ENCODE peak calls at places on chromosomes 7 and 10, in six cellular contexts. L, C, F, N, G and J are unnamed samples.
A peak's percentile ranks its signal among the peaks of the same experiment; 100 is the strongest.

GRCh38 chr7:140506788-140507464 is 27.6 kb upstream of the MKRN1 start:
- DNase-seq in L (no peak), C (no peak), F (no peak), N (no peak), G (no peak), J (no peak)

GRCh38 chr7:90412458-90413184 is 9.4 kb downstream of the CLDN12 start:
- DNase-seq in L (no peak), C (no peak), F (no peak), N (no peak), G (no peak), J (no peak)

GRCh38 chr10:3172081-3172445 is 519 bp downstream of the PITRM1 start:
- DNase-seq in L (no peak), C (peak; percentile 83), F (no peak), N (no peak), G (no peak), J (no peak)

GRCh38 chr10:110609592-110609991 is 34.5 kb upstream of the RBM20 start:
- DNase-seq in L (no peak), C (no peak), F (no peak), N (no peak), G (peak; percentile 18), J (no peak)

GRCh38 chr7:150739045-150739432 is 1.8 kb downstream of the GIMAP5 start:
- DNase-seq in L (no peak), C (no peak), F (no peak), N (no peak), G (no peak), J (no peak)

GRCh38 chr7:2106920-2107319 is 125.8 kb downstream of the MAD1L1 start:
- DNase-seq in L (no peak), C (no peak), F (no peak), N (no peak), G (no peak), J (peak; percentile 90)

GRCh38 chr10:86711957-86712708 is 43.8 kb downstream of the LDB3 start:
- DNase-seq in L (no peak), C (peak; percentile 85), F (no peak), N (peak; percentile 19), G (peak; percentile 76), J (no peak)

GRCh38 chr7:36138209-36138608 is 14.8 kb upstream of the EEPD1 start:
- DNase-seq in L (no peak), C (no peak), F (no peak), N (no peak), G (no peak), J (no peak)

GRCh38 chr7:8536431-8536830 is 103.0 kb downstream of the NXPH1 start:
- DNase-seq in L (no peak), C (no peak), F (no peak), N (no peak), G (no peak), J (no peak)

GRCh38 chr7:46034056-46034768 is 113.1 kb upstream of the IGFBP3 start:
- DNase-seq in L (no peak), C (no peak), F (no peak), N (no peak), G (no peak), J (no peak)

GRCh38 chr10:69375307-69376151 is 41.2 kb downstream of the TACR2 start:
- DNase-seq in L (no peak), C (no peak), F (no peak), N (no peak), G (no peak), J (no peak)

GRCh38 chr10:33031815-33032320 is 73.8 kb upstream of the ITGB1 start:
- DNase-seq in L (no peak), C (no peak), F (no peak), N (no peak), G (no peak), J (no peak)
- TF ChIP-seq CTCF in L (no peak), C (no peak), F (no peak), N (no peak), G (no peak), J (no peak)

GRCh38 chr10:122249991-122250750 is 20.9 kb upstream of the BTBD16 start:
- DNase-seq in L (no peak), C (peak; percentile 62), F (no peak), N (no peak), G (no peak), J (no peak)

GRCh38 chr10:122249303-122249850 is 21.7 kb upstream of the BTBD16 start:
- DNase-seq in L (no peak), C (peak; percentile 57), F (no peak), N (no peak), G (no peak), J (no peak)

GRCh38 chr10:122246830-122247520 is 24.1 kb upstream of the BTBD16 start:
- DNase-seq in L (no peak), C (peak; percentile 58), F (no peak), N (no peak), G (no peak), J (no peak)

GRCh38 chr10:122245897-122246296 is 25.2 kb upstream of the BTBD16 start:
- DNase-seq in L (no peak), C (peak; percentile 54), F (no peak), N (no peak), G (no peak), J (no peak)

DNA sequence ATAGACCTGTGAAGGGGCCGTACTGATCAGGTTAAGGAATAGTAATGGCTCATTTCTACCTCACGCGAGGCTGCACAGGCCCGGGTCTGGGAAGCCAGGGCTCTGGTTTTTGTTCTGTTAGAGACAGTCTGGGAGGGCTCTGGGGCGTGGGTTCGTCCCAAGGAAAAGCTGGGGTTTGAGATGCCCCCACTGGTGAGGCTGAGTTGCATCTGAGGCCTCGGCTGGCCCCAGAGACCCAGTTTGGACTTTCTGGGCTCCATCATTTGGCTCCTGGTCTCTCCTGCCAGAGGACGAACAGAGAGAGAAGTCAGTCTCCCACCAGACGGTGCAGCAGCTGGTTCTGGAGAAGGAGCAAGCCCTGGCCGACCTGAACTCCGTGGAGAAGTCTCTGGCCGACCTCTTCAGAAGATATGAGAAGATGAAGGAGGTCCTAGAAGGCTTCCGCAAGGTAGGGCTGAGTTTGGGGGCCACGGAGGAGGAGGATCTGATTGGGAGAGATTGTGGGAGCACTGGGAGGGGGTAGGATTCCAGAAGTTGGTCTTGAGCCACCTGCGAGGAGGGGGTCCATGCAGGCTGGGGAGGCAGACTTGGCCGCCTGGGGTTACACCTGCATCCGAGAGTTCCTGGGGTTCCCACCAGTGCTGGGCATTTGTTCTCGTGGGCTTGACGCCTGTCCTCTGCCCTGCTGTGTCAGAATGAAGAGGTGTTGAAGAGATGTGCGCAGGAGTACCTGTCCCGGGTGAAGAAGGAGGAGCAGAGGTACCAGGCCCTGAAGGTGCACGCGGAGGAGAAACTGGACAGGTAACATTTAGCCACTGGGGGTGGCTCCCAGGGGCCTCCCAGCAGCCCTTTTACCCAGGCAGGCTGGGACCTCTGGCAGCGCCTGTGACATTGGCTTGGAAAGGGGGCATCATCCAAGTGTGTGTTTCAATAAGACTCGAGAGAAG is 22.5 kb upstream of the BTBD16 start:
- DNase-seq in L (no peak), C (peak; percentile 53), F (no peak), N (no peak), G (no peak), J (no peak)
- H3K4me1 ChIP-seq in L (no peaks in the 10 kb centered on the region), C (no peaks in the 10 kb centered on the region), F (no peaks in the 10 kb centered on the region), N (no peaks in the 10 kb centered on the region), G (no peaks in the 10 kb centered on the region), J (no peaks in the 10 kb centered on the region)

DNA sequence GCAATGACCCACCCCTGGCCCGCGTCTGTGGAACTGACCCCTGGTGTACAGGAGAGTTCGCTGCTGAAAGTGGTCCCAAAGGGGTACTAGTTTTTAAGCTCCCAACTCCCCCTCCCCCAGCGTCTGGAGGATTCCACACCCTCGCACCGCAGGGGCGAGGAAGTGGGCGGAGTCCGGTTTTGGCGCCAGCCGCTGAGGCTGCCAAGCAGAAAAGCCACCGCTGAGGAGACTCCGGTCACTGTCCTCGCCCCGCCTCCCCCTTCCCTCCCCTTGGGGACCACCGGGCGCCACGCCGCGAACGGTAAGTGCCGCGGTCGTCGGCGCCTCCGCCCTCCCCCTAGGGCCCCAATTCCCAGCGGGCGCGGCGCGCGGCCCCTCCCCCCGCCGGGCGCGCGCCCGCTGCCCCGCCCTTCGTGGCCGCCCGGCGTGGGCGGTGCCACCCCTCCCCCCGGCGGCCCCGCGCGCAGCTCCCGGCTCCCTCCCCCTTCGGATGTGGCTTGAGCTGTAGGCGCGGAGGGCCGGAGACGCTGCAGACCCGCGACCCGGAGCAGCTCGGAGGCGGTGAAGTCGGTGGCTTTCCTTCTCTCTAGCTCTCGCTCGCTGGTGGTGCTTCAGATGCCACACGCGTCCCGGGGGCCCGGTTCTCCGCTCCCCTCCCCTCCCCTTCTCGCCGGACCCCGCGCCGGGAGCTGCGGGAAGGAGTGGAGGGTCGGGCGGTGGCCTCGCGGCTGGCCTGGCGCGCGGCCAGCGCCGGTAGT is at the start of gene CBX3:
- DNase-seq in L (peak; percentile 91), C (peak; percentile 99), F (peak; percentile 93), N (peak; percentile 83), G (peak; percentile 63), J (peak; percentile 84)
- TF ChIP-seq CTCF in L (no peak), C (no peak), F (no peak), N (no peak), G (no peak), J (no peak)

DNA sequence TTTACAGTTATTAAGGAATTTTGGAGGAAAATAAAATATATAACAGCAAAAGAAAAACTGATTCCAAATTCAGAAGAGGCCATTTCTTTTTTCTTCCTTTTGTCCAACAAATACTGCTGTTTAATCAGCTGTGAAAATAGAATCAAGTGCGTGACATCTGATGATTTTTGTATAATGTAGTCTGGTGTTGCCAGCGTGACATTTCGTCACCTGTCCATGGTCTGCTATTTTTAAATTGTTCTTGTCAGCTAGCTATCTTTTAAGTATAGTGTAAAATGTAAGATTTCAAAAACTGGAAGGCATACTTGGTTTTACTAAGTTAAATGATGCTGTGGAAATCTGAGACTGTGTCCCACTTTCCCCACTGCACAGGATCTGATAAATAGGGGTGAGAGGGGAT is 105.9 kb downstream of the CPEB3 start:
- DNase-seq in L (no peak), C (no peak), F (no peak), N (no peak), G (no peak), J (no peak)
- H3K4me1 ChIP-seq in L (no peaks in the 10 kb centered on the region), C (no peaks in the 10 kb centered on the region), F (no peaks in the 10 kb centered on the region), N (no peaks in the 10 kb centered on the region), G (no peaks in the 10 kb centered on the region), J (no peaks in the 10 kb centered on the region)

DNA sequence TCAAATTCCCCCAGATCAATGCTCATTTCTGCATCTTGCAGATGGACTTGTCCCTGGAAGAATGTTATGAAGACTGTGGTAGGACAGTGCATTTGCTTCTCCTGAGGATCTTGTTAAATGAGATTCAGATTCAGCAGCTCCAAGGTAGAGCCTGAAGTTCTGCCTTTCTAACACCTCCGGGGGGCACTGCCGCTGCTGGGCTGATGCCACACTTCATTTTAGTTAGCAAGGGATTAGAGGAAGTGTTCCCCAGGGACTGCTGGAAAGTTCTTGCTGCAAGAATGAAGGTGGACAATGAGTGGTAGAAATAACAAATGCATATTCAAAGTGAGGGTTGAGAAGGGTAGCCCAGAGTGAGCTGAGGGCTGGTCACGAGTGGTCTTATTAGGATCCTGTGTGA is 434.3 kb upstream of the AKR1E2 start:
- DNase-seq in L (no peak), C (no peak), F (no peak), N (no peak), G (no peak), J (no peak)
- TF ChIP-seq CTCF in L (no peak), C (no peak), F (no peak), N (no peak), G (peak; percentile 14), J (peak; percentile 14)

GRCh38 chr10:118566911-118567310 is 28.5 kb downstream of the PRLHR start:
- DNase-seq in L (no peak), C (no peak), F (no peak), N (no peak), G (no peak), J (no peak)
- H3K4me1 ChIP-seq in L (peaks cover 18% of the 10 kb centered on the region), C (no peaks in the 10 kb centered on the region), F (no peaks in the 10 kb centered on the region), N (peaks cover 5% of the 10 kb centered on the region), G (no peaks in the 10 kb centered on the region), J (no peaks in the 10 kb centered on the region)